ENCODE peak calls at places on chromosome 3, in eight cellular contexts. G is endothelial cell of umbilical vein, V is Panc1, T is heart left ventricle, B is breast epithelium, U is brain microvascular endothelial cell, P is K562, D is neuronal stem cell. L is an unnamed sample.
A peak's percentile ranks its signal among the peaks of the same experiment; 100 is the strongest.

GRCh38 chr3:186067360-186068242 is 41.3 kb downstream of the ETV5 start:
- DNase-seq in G (no peak), V (no peak), T (no peak), B (no peak), U (no peak), P (no peak), D (no peak), L (no peak)

GRCh38 chr3:31699309-31699953 is 166.7 kb downstream of the STT3B start:
- DNase-seq in G (peak; percentile 46), V (no peak), T (no peak), B (no peak), U (peak; percentile 12), P (no peak), D (no peak), L (peak; percentile 73)

GRCh38 chr3:72924055-72924454 is 36.2 kb downstream of the GXYLT2 start:
- DNase-seq in G (no peak), V (no peak), T (no peak), B (no peak), U (no peak), P (no peak), D (no peak), L (no peak)

GRCh38 chr3:143137637-143138036 is 18.1 kb downstream of the CHST2 start:
- DNase-seq in G (no peak), V (no peak), T (no peak), B (no peak), U (no peak), P (no peak), D (no peak), L (no peak)

GRCh38 chr3:142087676-142088075 is 61.7 kb downstream of the TFDP2 start:
- DNase-seq in G (no peak), V (no peak), T (no peak), B (no peak), U (peak; percentile 21), P (no peak), D (no peak), L (peak; percentile 81)

GRCh38 chr3:181329024-181329423 is 339.5 kb upstream of the DNAJC19 start:
- DNase-seq in G (no peak), V (no peak), T (no peak), B (no peak), U (no peak), P (no peak), D (no peak), L (no peak)

GRCh38 chr3:190193210-190193609 is 72.5 kb upstream of the P3H2 start:
- DNase-seq in G (no peak), V (no peak), T (no peak), B (no peak), U (peak; percentile 43), P (no peak), D (no peak), L (no peak)

GRCh38 chr3:174619244-174619643 is 239.9 kb upstream of the NAALADL2 start:
- DNase-seq in G (no peak), V (no peak), T (no peak), B (no peak), U (no peak), P (no peak), D (no peak), L (no peak)

GRCh38 chr3:52058111-52058510 is 1.7 kb upstream of the DUSP7 start:
- DNase-seq in G (no peak), V (no peak), T (no peak), B (no peak), U (no peak), P (no peak), D (no peak), L (no peak)

GRCh38 chr3:15646924-15647511 is 45.5 kb downstream of the BTD start:
- DNase-seq in G (peak; percentile 98), V (peak; percentile 75), T (peak; percentile 75), B (peak; percentile 51), U (peak; percentile 99), P (no peak), D (no peak), L (peak; percentile 95)

GRCh38 chr3:155428558-155428957 is 135.1 kb upstream of the STRIT1 start:
- DNase-seq in G (no peak), V (no peak), T (no peak), B (no peak), U (no peak), P (no peak), D (no peak), L (peak; percentile 26)

GRCh38 chr3:143158549-143158988 is 39.0 kb downstream of the CHST2 start:
- DNase-seq in G (no peak), V (no peak), T (no peak), B (no peak), U (no peak), P (no peak), D (no peak), L (peak; percentile 81)

GRCh38 chr3:46214751-46215352 is 6.7 kb upstream of the CCR1 start:
- DNase-seq in G (no peak), V (no peak), T (no peak), B (no peak), U (no peak), P (no peak), D (peak; percentile 14), L (no peak)

GRCh38 chr3:49747792-49748480 is 24.2 kb upstream of the GMPPB start:
- DNase-seq in G (peak; percentile 86), V (no peak), T (no peak), B (no peak), U (peak; percentile 87), P (no peak), D (no peak), L (peak; percentile 61)

GRCh38 chr3:64187065-64187959 is 38.0 kb downstream of the PRICKLE2 start:
- DNase-seq in G (peak; percentile 100), V (peak; percentile 82), T (peak; percentile 77), B (no peak), U (peak; percentile 98), P (no peak), D (no peak), L (peak; percentile 99)

DNA sequence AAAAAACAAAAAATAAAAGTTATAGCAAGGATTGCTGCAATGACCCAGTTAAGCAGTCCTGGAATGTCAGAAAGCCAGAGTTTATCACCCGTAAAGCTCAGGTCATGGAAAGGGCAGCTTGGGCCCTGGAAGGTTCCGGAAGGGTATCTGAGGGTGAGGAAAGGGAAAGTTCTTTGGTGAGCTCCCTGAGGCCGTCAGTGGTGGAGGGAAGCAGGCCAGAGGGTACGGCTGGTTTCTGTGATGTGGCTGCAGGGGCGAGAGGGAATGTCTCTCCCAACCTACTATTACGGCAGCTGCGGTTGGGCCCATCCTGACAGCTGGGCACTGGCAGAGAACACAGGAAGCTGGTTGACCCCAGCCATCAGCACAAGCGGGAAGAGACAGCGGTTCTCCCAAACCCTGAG is 230.0 kb upstream of the HES1 start:
- DNase-seq in G (no peak), V (no peak), T (no peak), B (no peak), U (no peak), P (no peak), D (no peak), L (no peak)
- H3K27me3 ChIP-seq in G (peaks cover 9% of the 10 kb centered on the region), V (no peaks in the 10 kb centered on the region), T (no peaks in the 10 kb centered on the region), B (no peaks in the 10 kb centered on the region), U (peaks cover 11% of the 10 kb centered on the region), P (no peaks in the 10 kb centered on the region), D (no peaks in the 10 kb centered on the region), L (no peaks in the 10 kb centered on the region)

GRCh38 chr3:128693696-128694095 is 32.3 kb upstream of the RAB7A start:
- DNase-seq in G (no peak), V (no peak), T (no peak), B (no peak), U (no peak), P (no peak), D (no peak), L (no peak)
- H3K4me3 ChIP-seq in G (no peak overlapping the region), V (no peak overlapping the region), T (no peak overlapping the region), B (no peak overlapping the region), U (no peak overlapping the region), P (no peak overlapping the region), D (no peak overlapping the region), L (no peak overlapping the region)

GRCh38 chr3:37053337-37053736 is 60.0 kb downstream of the MLH1 start:
- DNase-seq in G (no peak), V (no peak), T (no peak), B (no peak), U (no peak), P (no peak), D (no peak), L (no peak)

GRCh38 chr3:37054370-37054769 is 61.1 kb downstream of the MLH1 start:
- DNase-seq in G (peak; percentile 40), V (peak; percentile 7), T (no peak), B (no peak), U (peak; percentile 37), P (no peak), D (no peak), L (no peak)

GRCh38 chr3:37053753-37054152 is 60.4 kb downstream of the MLH1 start:
- DNase-seq in G (no peak), V (no peak), T (no peak), B (no peak), U (no peak), P (no peak), D (no peak), L (no peak)

GRCh38 chr3:37050242-37050641 is 56.9 kb downstream of the MLH1 start:
- DNase-seq in G (no peak), V (no peak), T (peak; percentile 74), B (no peak), U (no peak), P (no peak), D (no peak), L (no peak)

DNA sequence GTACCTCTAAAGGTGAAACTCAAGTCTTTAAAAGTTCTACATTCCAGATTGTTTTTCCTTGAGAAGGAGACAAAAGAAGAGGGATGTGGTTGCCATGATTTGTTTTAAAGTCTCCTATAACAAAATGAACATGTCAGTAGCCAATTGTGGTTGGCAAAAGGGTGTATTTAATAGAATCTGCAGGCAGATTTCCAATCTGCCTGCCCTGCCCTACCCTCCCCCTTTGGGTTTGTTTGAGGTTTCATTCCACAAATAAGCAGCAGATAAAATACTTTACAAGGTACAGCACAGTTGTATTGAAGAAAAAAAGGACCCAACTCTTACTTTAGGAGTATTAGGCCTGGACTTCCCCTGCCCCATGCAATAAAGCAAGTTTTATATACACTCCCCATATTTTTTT is 59.5 kb downstream of the MLH1 start:
- DNase-seq in G (no peak), V (no peak), T (no peak), B (no peak), U (no peak), P (no peak), D (no peak), L (no peak)
- H3K36me3 ChIP-seq in G (peaks cover 9% of the 10 kb centered on the region), V (peaks cover 22% of the 10 kb centered on the region), T (peaks cover 82% of the 10 kb centered on the region), B (peaks cover 11% of the 10 kb centered on the region), U (peaks cover 38% of the 10 kb centered on the region), P (peaks cover 90% of the 10 kb centered on the region), D (peaks cover 22% of the 10 kb centered on the region), L (peaks cover 13% of the 10 kb centered on the region)

GRCh38 chr3:127320529-127321121 is 32.8 kb upstream of the PRR20G start:
- DNase-seq in G (no peak), V (no peak), T (no peak), B (no peak), U (no peak), P (peak; percentile 8), D (no peak), L (no peak)

GRCh38 chr3:127312818-127313217 is 25.0 kb upstream of the PRR20G start:
- DNase-seq in G (no peak), V (no peak), T (no peak), B (no peak), U (no peak), P (no peak), D (no peak), L (no peak)

DNA sequence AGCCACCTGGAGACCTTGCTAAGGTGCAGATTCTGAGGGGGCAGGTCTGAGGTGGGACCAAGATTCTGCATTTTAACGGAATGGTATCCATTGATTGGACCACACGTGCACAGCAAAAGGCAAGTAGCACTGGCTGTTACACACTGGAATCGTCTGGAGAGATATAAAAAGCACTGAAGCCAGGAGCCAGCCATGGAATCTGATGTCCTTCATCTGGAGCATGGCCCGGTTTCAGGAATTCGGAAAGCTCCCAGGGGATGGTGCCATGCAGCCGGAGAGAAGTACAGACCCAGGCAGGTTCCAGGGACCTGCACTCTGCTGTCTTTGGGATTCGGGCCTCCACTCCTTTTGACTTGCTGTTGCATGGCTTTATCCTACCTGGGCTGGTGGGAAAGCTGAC is 28.8 kb upstream of the PRR20G start:
- DNase-seq in G (no peak), V (no peak), T (no peak), B (no peak), U (no peak), P (no peak), D (no peak), L (no peak)
- H3K27me3 ChIP-seq in G (peaks cover 1% of the 10 kb centered on the region), V (peaks cover 25% of the 10 kb centered on the region), T (no peaks in the 10 kb centered on the region), B (no peaks in the 10 kb centered on the region), U (no peaks in the 10 kb centered on the region), P (no peaks in the 10 kb centered on the region), D (no peaks in the 10 kb centered on the region), L (no peaks in the 10 kb centered on the region)